ENCODE peak calls at places on chromosomes 4 and X, in eight cellular contexts. One of them, this sample, is unnamed.
A peak's percentile ranks its signal among the peaks of the same experiment; 100 is the strongest.

GRCh38 chr4:78951862-78952472 is 12.7 kb upstream of the PAQR3 start:
- DNase-seq in right lobe of liver: no peak
- DNase-seq in heart left ventricle: no peak
- DNase-seq in transverse colon: no peak
- DNase-seq in IMR-90: peak; percentile 45
- DNase-seq in stomach: no peak
- DNase-seq in lower leg skin: no peak
- DNase-seq in A549: peak; percentile 13
- DNase-seq in this sample: no peak

GRCh38 chr4:148071009-148071408 is 339.1 kb downstream of the ARHGAP10 start:
- DNase-seq in lower leg skin: peak; percentile 74
- DNase-seq in transverse colon: no peak
- DNase-seq in right lobe of liver: no peak
- DNase-seq in stomach: no peak
- DNase-seq in IMR-90: no peak
- DNase-seq in heart left ventricle: no peak
- DNase-seq in A549: no peak
- DNase-seq in this sample: no peak

GRCh38 chrX:31435592-31435991 is 363.8 kb upstream of the FTHL17 start:
- DNase-seq in IMR-90: peak; percentile 22
- DNase-seq in A549: no peak
- DNase-seq in heart left ventricle: no peak
- DNase-seq in right lobe of liver: no peak
- DNase-seq in transverse colon: peak; percentile 70
- DNase-seq in lower leg skin: no peak
- DNase-seq in stomach: no peak
- DNase-seq in this sample: no peak

GRCh38 chr4:77922158-77923094 is 59.8 kb downstream of the MRPL1 start:
- DNase-seq in A549: no peak
- DNase-seq in transverse colon: no peak
- DNase-seq in right lobe of liver: no peak
- DNase-seq in heart left ventricle: no peak
- DNase-seq in IMR-90: peak; percentile 83
- DNase-seq in stomach: no peak
- DNase-seq in lower leg skin: no peak
- DNase-seq in this sample: no peak

GRCh38 chrX:150873616-150874015 is 24.9 kb downstream of the CD99L2 start:
- DNase-seq in stomach: peak; percentile 37
- DNase-seq in heart left ventricle: peak; percentile 68
- DNase-seq in lower leg skin: peak; percentile 80
- DNase-seq in IMR-90: peak; percentile 44
- DNase-seq in A549: no peak
- DNase-seq in right lobe of liver: no peak
- DNase-seq in transverse colon: no peak
- DNase-seq in this sample: no peak

GRCh38 chr4:55742655-55743191 is 76.9 kb upstream of the EXOC1L start:
- DNase-seq in stomach: no peak
- DNase-seq in heart left ventricle: no peak
- DNase-seq in lower leg skin: no peak
- DNase-seq in IMR-90: peak; percentile 59
- DNase-seq in right lobe of liver: no peak
- DNase-seq in transverse colon: no peak
- DNase-seq in A549: no peak
- DNase-seq in this sample: no peak

GRCh38 chr4:7124643-7125442 is 57.0 kb upstream of the GRPEL1 start:
- DNase-seq in stomach: peak; percentile 66
- DNase-seq in A549: no peak
- DNase-seq in lower leg skin: no peak
- DNase-seq in heart left ventricle: peak; percentile 45
- DNase-seq in IMR-90: peak; percentile 95
- DNase-seq in transverse colon: peak; percentile 40
- DNase-seq in right lobe of liver: peak; percentile 67
- DNase-seq in this sample: peak; percentile 93

GRCh38 chr4:87838207-87838606 is 5.4 kb downstream of the MEPE start:
- DNase-seq in A549: peak; percentile 7
- DNase-seq in lower leg skin: no peak
- DNase-seq in heart left ventricle: no peak
- DNase-seq in right lobe of liver: no peak
- DNase-seq in IMR-90: no peak
- DNase-seq in transverse colon: no peak
- DNase-seq in stomach: no peak
- DNase-seq in this sample: no peak

GRCh38 chrX:40644821-40645358 is 2.5 kb downstream of the CXorf38 start:
- DNase-seq in lower leg skin: no peak
- DNase-seq in IMR-90: peak; percentile 74
- DNase-seq in right lobe of liver: peak; percentile 60
- DNase-seq in heart left ventricle: peak; percentile 62
- DNase-seq in stomach: peak; percentile 59
- DNase-seq in transverse colon: peak; percentile 77
- DNase-seq in A549: no peak
- DNase-seq in this sample: no peak

GRCh38 chr4:7852568-7853185 is 87.0 kb downstream of the AFAP1 start:
- DNase-seq in A549: no peak
- DNase-seq in stomach: no peak
- DNase-seq in IMR-90: no peak
- DNase-seq in right lobe of liver: no peak
- DNase-seq in lower leg skin: no peak
- DNase-seq in heart left ventricle: peak; percentile 32
- DNase-seq in transverse colon: no peak
- DNase-seq in this sample: no peak

GRCh38 chr4:147244786-147245185 is 236.1 kb upstream of the EDNRA start:
- DNase-seq in lower leg skin: no peak
- DNase-seq in IMR-90: no peak
- DNase-seq in right lobe of liver: no peak
- DNase-seq in A549: no peak
- DNase-seq in transverse colon: no peak
- DNase-seq in heart left ventricle: no peak
- DNase-seq in stomach: no peak
- DNase-seq in this sample: no peak

GRCh38 chrX:40094900-40095587 is 2.7 kb downstream of the BCOR start:
- DNase-seq in IMR-90: no peak
- DNase-seq in lower leg skin: no peak
- DNase-seq in right lobe of liver: no peak
- DNase-seq in heart left ventricle: no peak
- DNase-seq in transverse colon: no peak
- DNase-seq in A549: no peak
- DNase-seq in stomach: no peak
- DNase-seq in this sample: no peak

GRCh38 chr4:41483771-41484170 is 54.2 kb upstream of the LIMCH1 start:
- DNase-seq in IMR-90: no peak
- DNase-seq in stomach: no peak
- DNase-seq in transverse colon: no peak
- DNase-seq in heart left ventricle: no peak
- DNase-seq in lower leg skin: no peak
- DNase-seq in right lobe of liver: no peak
- DNase-seq in A549: no peak
- DNase-seq in this sample: no peak

GRCh38 chr4:41477200-41477910 is 60.6 kb upstream of the LIMCH1 start:
- DNase-seq in heart left ventricle: no peak
- DNase-seq in lower leg skin: no peak
- DNase-seq in stomach: no peak
- DNase-seq in IMR-90: no peak
- DNase-seq in transverse colon: no peak
- DNase-seq in right lobe of liver: no peak
- DNase-seq in A549: no peak
- DNase-seq in this sample: no peak

GRCh38 chr4:41480985-41481384 is 57.0 kb upstream of the LIMCH1 start:
- DNase-seq in right lobe of liver: no peak
- DNase-seq in lower leg skin: no peak
- DNase-seq in stomach: no peak
- DNase-seq in A549: no peak
- DNase-seq in IMR-90: no peak
- DNase-seq in transverse colon: no peak
- DNase-seq in heart left ventricle: no peak
- DNase-seq in this sample: no peak

GRCh38 chr4:41476310-41476709 is 61.6 kb upstream of the LIMCH1 start:
- DNase-seq in right lobe of liver: no peak
- DNase-seq in transverse colon: no peak
- DNase-seq in lower leg skin: no peak
- DNase-seq in stomach: no peak
- DNase-seq in IMR-90: no peak
- DNase-seq in A549: no peak
- DNase-seq in heart left ventricle: no peak
- DNase-seq in this sample: no peak

DNA sequence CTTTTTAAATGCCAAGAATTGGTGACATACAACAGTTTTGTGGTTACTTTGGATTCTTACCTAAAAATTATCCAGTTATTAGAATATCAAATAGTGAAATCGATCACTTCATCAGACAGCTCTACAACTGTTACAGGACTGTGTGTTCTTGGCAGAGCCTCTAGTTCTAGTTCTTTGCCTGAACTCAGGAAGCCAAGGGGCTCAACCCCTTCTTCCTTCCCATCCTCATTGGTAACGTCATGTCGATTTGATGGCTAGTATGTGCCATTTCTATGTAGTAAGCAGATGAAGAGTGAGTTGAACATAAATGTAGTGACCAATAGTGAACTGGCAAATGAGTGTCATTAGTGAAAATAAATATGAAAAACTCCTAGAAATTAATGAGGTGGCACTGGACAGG is 59.4 kb upstream of the LIMCH1 start:
- DNase-seq in stomach: no peak
- DNase-seq in transverse colon: no peak
- DNase-seq in A549: no peak
- DNase-seq in right lobe of liver: no peak
- DNase-seq in lower leg skin: no peak
- DNase-seq in heart left ventricle: no peak
- DNase-seq in IMR-90: no peak
- DNase-seq in this sample: no peak
- TF ChIP-seq POLR2A in stomach: no peak
- TF ChIP-seq POLR2A in transverse colon: no peak
- TF ChIP-seq POLR2A in A549: no peak
- TF ChIP-seq POLR2A in right lobe of liver: no peak
- TF ChIP-seq POLR2A in lower leg skin: no peak
- TF ChIP-seq POLR2A in heart left ventricle: no peak
- TF ChIP-seq POLR2A in IMR-90: no peak
- TF ChIP-seq POLR2A in this sample: no peak

DNA sequence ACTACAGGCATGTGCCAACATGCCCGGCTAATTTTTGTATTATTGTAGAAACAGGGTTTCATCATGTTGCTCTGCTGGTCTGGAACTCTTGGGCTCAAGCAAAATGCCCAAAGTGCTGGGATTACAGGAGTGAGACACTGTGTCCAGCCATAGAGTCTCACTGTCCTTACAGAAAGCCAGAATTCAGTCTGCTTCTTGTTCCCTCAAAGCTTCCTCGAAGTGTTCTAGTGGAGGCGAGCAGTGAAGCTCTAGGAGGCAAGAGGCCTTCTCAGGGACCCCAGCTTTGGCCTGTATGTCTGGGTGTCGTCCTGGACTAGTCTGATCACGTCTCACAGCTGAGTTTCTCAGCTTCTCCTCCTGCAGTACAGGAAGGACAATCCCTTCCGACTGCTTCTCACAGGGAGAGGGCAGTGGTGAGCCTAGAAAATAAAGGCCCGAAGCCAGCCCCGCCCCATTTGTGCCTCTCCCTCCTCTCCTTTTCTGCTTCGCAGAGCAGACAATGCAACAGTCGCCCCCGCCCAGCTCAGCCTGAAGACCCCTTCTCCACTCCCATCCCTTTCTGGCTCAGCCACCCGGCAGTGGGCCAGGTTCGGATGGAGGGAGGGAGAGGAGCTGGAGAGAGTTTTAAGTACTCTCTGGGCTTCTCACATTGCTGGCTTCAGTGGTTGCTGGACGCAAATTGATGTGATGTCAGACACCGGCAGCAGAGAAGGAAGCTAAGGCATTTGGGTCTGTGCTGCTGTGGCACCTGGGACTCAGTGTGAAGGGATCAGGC is 11.1 kb upstream of the FAM3A start:
- DNase-seq in heart left ventricle: peak; percentile 73
- DNase-seq in stomach: peak; percentile 76
- DNase-seq in lower leg skin: peak; percentile 94
- DNase-seq in transverse colon: peak; percentile 84
- DNase-seq in right lobe of liver: peak; percentile 67
- DNase-seq in A549: no peak
- DNase-seq in IMR-90: peak; percentile 67
- DNase-seq in this sample: no peak
- TF ChIP-seq POLR2A in heart left ventricle: no peak
- TF ChIP-seq POLR2A in stomach: no peak
- TF ChIP-seq POLR2A in lower leg skin: no peak
- TF ChIP-seq POLR2A in transverse colon: peak; percentile 21
- TF ChIP-seq POLR2A in right lobe of liver: no peak
- TF ChIP-seq POLR2A in A549: peak; percentile 32
- TF ChIP-seq POLR2A in IMR-90: no peak
- TF ChIP-seq POLR2A in this sample: no peak

DNA sequence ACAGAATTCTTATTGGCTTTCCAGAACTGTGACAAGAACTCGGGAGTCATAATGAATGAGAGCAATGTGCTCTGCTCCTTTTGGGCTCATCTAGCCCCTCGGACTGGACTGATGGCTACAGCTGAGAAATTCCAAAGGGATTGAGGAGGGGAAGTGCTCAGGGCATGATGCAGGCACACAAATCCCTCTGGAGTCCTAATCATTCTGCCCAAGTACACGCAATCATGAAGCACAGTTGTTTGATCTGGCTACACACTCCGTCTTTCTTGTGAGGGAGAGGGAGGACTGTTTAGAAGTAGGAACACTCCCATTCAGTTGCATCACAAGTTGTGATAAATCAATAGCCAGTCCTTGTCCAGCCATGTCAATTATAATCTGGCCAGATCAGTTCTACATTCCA is 237.5 kb downstream of the COL25A1 start:
- DNase-seq in stomach: no peak
- DNase-seq in right lobe of liver: no peak
- DNase-seq in transverse colon: no peak
- DNase-seq in heart left ventricle: no peak
- DNase-seq in IMR-90: no peak
- DNase-seq in A549: no peak
- DNase-seq in lower leg skin: no peak
- DNase-seq in this sample: no peak
- TF ChIP-seq POLR2A in stomach: no peak
- TF ChIP-seq POLR2A in right lobe of liver: no peak
- TF ChIP-seq POLR2A in transverse colon: no peak
- TF ChIP-seq POLR2A in heart left ventricle: no peak
- TF ChIP-seq POLR2A in IMR-90: no peak
- TF ChIP-seq POLR2A in A549: no peak
- TF ChIP-seq POLR2A in lower leg skin: no peak
- TF ChIP-seq POLR2A in this sample: no peak

GRCh38 chrX:154409222-154409871 is at the start of gene DNASE1L1:
- DNase-seq in heart left ventricle: peak; percentile 91
- DNase-seq in IMR-90: peak; percentile 87
- DNase-seq in right lobe of liver: peak; percentile 72
- DNase-seq in A549: peak; percentile 62
- DNase-seq in stomach: peak; percentile 90
- DNase-seq in lower leg skin: peak; percentile 96
- DNase-seq in transverse colon: peak; percentile 90
- DNase-seq in this sample: no peak

GRCh38 chrX:154412468-154412867 is 1.1 kb downstream of the TAFAZZIN start:
- DNase-seq in lower leg skin: no peak
- DNase-seq in heart left ventricle: peak; percentile 64
- DNase-seq in right lobe of liver: no peak
- DNase-seq in stomach: no peak
- DNase-seq in A549: no peak
- DNase-seq in IMR-90: no peak
- DNase-seq in transverse colon: peak; percentile 54
- DNase-seq in this sample: no peak

GRCh38 chrX:154411322-154411980 is at the start of gene TAFAZZIN:
- DNase-seq in A549: peak; percentile 78
- DNase-seq in IMR-90: peak; percentile 52
- DNase-seq in stomach: peak; percentile 78
- DNase-seq in lower leg skin: peak; percentile 92
- DNase-seq in transverse colon: peak; percentile 84
- DNase-seq in right lobe of liver: peak; percentile 75
- DNase-seq in heart left ventricle: peak; percentile 78
- DNase-seq in this sample: no peak

GRCh38 chrX:154411981-154412340 is 622 bp downstream of the TAFAZZIN start:
- DNase-seq in lower leg skin: peak; percentile 92
- DNase-seq in IMR-90: peak; percentile 26
- DNase-seq in stomach: peak; percentile 67
- DNase-seq in transverse colon: peak; percentile 76
- DNase-seq in right lobe of liver: peak; percentile 74
- DNase-seq in A549: peak; percentile 69
- DNase-seq in heart left ventricle: peak; percentile 71
- DNase-seq in this sample: no peak

GRCh38 chrX:154408659-154409221 is 314 bp downstream of the DNASE1L1 start:
- DNase-seq in A549: no peak
- DNase-seq in heart left ventricle: no peak
- DNase-seq in stomach: no peak
- DNase-seq in lower leg skin: no peak
- DNase-seq in IMR-90: no peak
- DNase-seq in right lobe of liver: no peak
- DNase-seq in transverse colon: no peak
- DNase-seq in this sample: no peak
- TF ChIP-seq POLR2A in A549: no peak
- TF ChIP-seq POLR2A in heart left ventricle: no peak
- TF ChIP-seq POLR2A in stomach: no peak
- TF ChIP-seq POLR2A in lower leg skin: no peak
- TF ChIP-seq POLR2A in IMR-90: peak; percentile 6
- TF ChIP-seq POLR2A in right lobe of liver: no peak
- TF ChIP-seq POLR2A in transverse colon: peak; percentile 24
- TF ChIP-seq POLR2A in this sample: no peak